ENCODE peak calls at places on chromosomes 7 and 10, in ten cellular contexts. E is hepatocyte, A is thoracic aorta, M is Caco-2, R is A549, Z is SK-N-SH, D is IMR-90, L is HFF-Myc, W is foreskin fibroblast, Y is cardiac fibroblast. O is an unnamed sample.

GRCh38 chr7:107173191-107173590 is 4.4 kb downstream of the HBP1 start:
- DNase-seq in E (no peak), A (no peak), M (no peak), R (no peak), Z (no peak), D (no peak), L (no peak), W (no peak), Y (no peak), O (no peak)

GRCh38 chr7:2718703-2718965 is 30.6 kb downstream of the AMZ1 start:
- DNase-seq in E (no peak), A (no peak), M (no peak), R (no peak), Z (no peak), D (no peak), L (no peak), W (no peak), Y (no peak), O (no peak)

GRCh38 chr7:139830779-139831498 is 1.9 kb downstream of the TBXAS1 start:
- DNase-seq in E (no peak), A (no peak), M (no peak), R (no peak), Z (no peak), D (no peak), L (no peak), W (no peak), Y (no peak), O (no peak)

GRCh38 chr10:77463967-77464745 is 173.5 kb downstream of the KCNMA1 start:
- DNase-seq in E (no peak), A (no peak), M (no peak), R (no peak), Z (no peak), D (peak; percentile 70), L (no peak), W (peak; percentile 61), Y (peak; percentile 55), O (no peak)

GRCh38 chr7:26306770-26307169 is 15.1 kb downstream of the SNX10 start:
- DNase-seq in E (no peak), A (no peak), M (no peak), R (no peak), Z (no peak), D (no peak), L (no peak), W (no peak), Y (no peak), O (no peak)

GRCh38 chr7:17802056-17802455 is 138.2 kb downstream of the SNX13 start:
- DNase-seq in E (no peak), A (no peak), M (no peak), R (no peak), Z (no peak), D (peak; percentile 41), L (no peak), W (peak; percentile 13), Y (peak; percentile 54), O (no peak)

GRCh38 chr7:12257582-12257981 is 46.5 kb downstream of the TMEM106B start:
- DNase-seq in E (no peak), A (no peak), M (no peak), R (no peak), Z (no peak), D (peak; percentile 39), L (no peak), W (peak; percentile 10), Y (peak; percentile 38), O (peak; percentile 9)

GRCh38 chr7:100687740-100688592 is 6.1 kb downstream of the GIGYF1 start:
- DNase-seq in E (no peak), A (no peak), M (no peak), R (no peak), Z (no peak), D (peak; percentile 46), L (no peak), W (peak; percentile 44), Y (peak; percentile 30), O (no peak)

GRCh38 chr7:123798527-123799188 is 46.3 kb upstream of the HYAL4 start:
- DNase-seq in E (peak; percentile 17), A (no peak), M (peak; percentile 24), R (no peak), Z (no peak), D (no peak), L (no peak), W (no peak), Y (no peak), O (no peak)

GRCh38 chr10:74111799-74112198 is 38.8 kb downstream of the AP3M1 start:
- DNase-seq in E (no peak), A (no peak), M (no peak), R (no peak), Z (no peak), D (no peak), L (no peak), W (no peak), Y (no peak), O (no peak)

GRCh38 chr10:52074505-52074904 is 239.6 kb upstream of the DKK1 start:
- DNase-seq in E (no peak), A (no peak), M (no peak), R (no peak), Z (no peak), D (no peak), L (no peak), W (no peak), Y (no peak), O (no peak)

GRCh38 chr10:48469516-48470020 is 135.3 kb downstream of the ARHGAP22 start:
- DNase-seq in E (no peak), A (no peak), M (no peak), R (no peak), Z (peak; percentile 58), D (no peak), L (no peak), W (no peak), Y (no peak), O (no peak)

GRCh38 chr7:27605689-27606269 is 56.9 kb downstream of the HIBADH start:
- DNase-seq in E (peak; percentile 49), A (no peak), M (peak; percentile 33), R (peak; percentile 22), Z (no peak), D (peak; percentile 52), L (peak; percentile 17), W (no peak), Y (peak; percentile 63), O (peak; percentile 26)
- H3K4me3 ChIP-seq in E (no peak overlapping the region), A (no peak overlapping the region), M (no peak overlapping the region), R (peak overlapping the region; percentile 44), Z (peak overlapping the region; percentile 1), D (no peak overlapping the region), L (no peak overlapping the region), W (no peak overlapping the region), Y (no peak overlapping the region), O (no peak overlapping the region)

DNA sequence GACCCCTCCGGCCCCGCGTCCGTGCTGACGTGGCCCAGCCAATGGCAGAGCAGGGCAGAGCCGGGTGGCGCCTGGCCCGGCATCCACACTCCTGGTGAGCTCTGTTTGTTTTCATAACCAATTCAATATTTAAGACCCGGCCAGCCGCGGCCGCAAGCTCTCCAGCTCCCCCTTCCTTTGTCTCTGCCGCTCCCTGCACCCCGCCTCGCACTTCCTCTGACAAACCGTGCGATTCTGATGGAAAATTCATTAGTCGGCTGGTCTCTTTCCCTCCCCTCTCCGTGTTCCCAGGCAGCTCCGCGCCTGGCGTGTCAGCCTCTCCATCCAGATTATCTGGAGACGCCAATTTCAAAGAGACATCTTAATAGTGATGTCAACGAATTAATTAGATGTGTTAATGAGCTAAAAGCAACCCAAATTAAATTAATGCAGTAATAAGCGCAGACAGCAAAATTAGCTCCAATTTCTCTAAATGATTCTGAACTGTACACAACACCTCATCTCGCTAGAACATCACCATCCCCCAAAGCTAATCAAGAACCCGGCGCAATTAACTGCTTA is 55.3 kb downstream of the MICALL2 start:
- DNase-seq in E (peak; percentile 58), A (no peak), M (no peak), R (no peak), Z (peak; percentile 77), D (peak; percentile 43), L (no peak), W (peak; percentile 41), Y (peak; percentile 58), O (no peak)
- TF ChIP-seq CTCF in E (peak; percentile 12), A (no peak), M (no peak), R (no peak), Z (peak; percentile 17), D (peak; percentile 23), L (no peak), W (no peak), Y (peak; percentile 25), O (no peak)

GRCh38 chr10:34742456-34742855 is 72.6 kb downstream of the PARD3 start:
- DNase-seq in E (no peak), A (no peak), M (no peak), R (no peak), Z (no peak), D (peak; percentile 55), L (no peak), W (no peak), Y (no peak), O (no peak)

GRCh38 chr10:34737772-34738169 is 77.3 kb downstream of the PARD3 start:
- DNase-seq in E (no peak), A (no peak), M (no peak), R (no peak), Z (no peak), D (no peak), L (no peak), W (no peak), Y (no peak), O (no peak)

GRCh38 chr10:34739915-34740314 is 75.2 kb downstream of the PARD3 start:
- DNase-seq in E (peak; percentile 71), A (no peak), M (peak; percentile 43), R (no peak), Z (no peak), D (peak; percentile 91), L (peak; percentile 83), W (peak; percentile 86), Y (peak; percentile 80), O (no peak)

GRCh38 chr10:34736976-34737771 is 77.9 kb downstream of the PARD3 start:
- DNase-seq in E (no peak), A (no peak), M (peak; percentile 48), R (no peak), Z (no peak), D (no peak), L (no peak), W (no peak), Y (no peak), O (no peak)

DNA sequence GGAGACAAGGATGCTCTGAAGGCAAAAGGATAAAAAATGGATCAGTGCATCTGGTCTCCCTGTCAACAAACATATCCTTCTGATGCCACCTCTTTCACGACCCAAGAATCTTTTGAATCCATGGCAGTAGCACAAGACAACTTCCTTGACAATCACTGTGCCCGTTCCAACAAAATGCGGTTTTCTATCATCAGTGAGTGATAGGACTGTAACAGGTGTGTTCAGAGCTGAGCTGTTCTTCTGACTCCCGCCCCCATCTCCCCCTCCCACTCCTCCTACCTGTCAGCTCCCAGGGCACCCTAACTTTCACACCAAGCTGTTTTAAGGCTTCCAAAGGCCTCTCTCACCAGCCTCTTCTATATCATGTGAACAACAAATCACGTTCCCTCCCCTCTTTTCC is 74.8 kb downstream of the PARD3 start:
- DNase-seq in E (no peak), A (no peak), M (no peak), R (no peak), Z (no peak), D (no peak), L (no peak), W (no peak), Y (no peak), O (no peak)
- H3K4me3 ChIP-seq in E (no peak overlapping the region), A (peak overlapping the region; percentile 47), M (no peak overlapping the region), R (no peak overlapping the region), Z (no peak overlapping the region), D (peak overlapping the region; percentile 2), L (no peak overlapping the region), W (peak overlapping the region; percentile 24), Y (peak overlapping the region; percentile 27), O (peak overlapping the region; percentile 34)

GRCh38 chr7:112596981-112597380 is 116.2 kb downstream of the LSMEM1 start:
- DNase-seq in E (no peak), A (no peak), M (no peak), R (no peak), Z (no peak), D (no peak), L (no peak), W (peak; percentile 4), Y (peak; percentile 28), O (no peak)
- TF ChIP-seq CTCF in E (no peak), A (no peak), M (no peak), R (no peak), Z (no peak), D (no peak), L (no peak), W (no peak), Y (no peak), O (no peak)